ENCODE peak calls at places on chromosomes 6 and 20, in ten cellular contexts. One of them, this sample, is unnamed.

GRCh38 chr6:20481281-20481680 is 53.0 kb upstream of the CDKAL1 start:
- DNase-seq in HFF-Myc: no peak
- DNase-seq in foreskin fibroblast: no peak
- DNase-seq in kidney epithelial cell: no peak
- DNase-seq in tibial nerve: no peak
- DNase-seq in endodermal cell: no peak
- DNase-seq in IMR-90: no peak
- DNase-seq in kidney: no peak
- DNase-seq in stomach: no peak
- DNase-seq in HCT116: no peak
- DNase-seq in this sample: no peak

GRCh38 chr6:168044521-168045130 is 34.4 kb downstream of the FRMD1 start:
- DNase-seq in stomach: no peak
- DNase-seq in endodermal cell: no peak
- DNase-seq in tibial nerve: no peak
- DNase-seq in IMR-90: no peak
- DNase-seq in HCT116: no peak
- DNase-seq in kidney epithelial cell: no peak
- DNase-seq in kidney: no peak
- DNase-seq in HFF-Myc: no peak
- DNase-seq in foreskin fibroblast: no peak
- DNase-seq in this sample: no peak

GRCh38 chr20:57205625-57206219 is 60.7 kb downstream of the BMP7 start:
- DNase-seq in HCT116: peak; percentile 81
- DNase-seq in IMR-90: peak; percentile 77
- DNase-seq in tibial nerve: peak; percentile 19
- DNase-seq in endodermal cell: no peak
- DNase-seq in kidney: no peak
- DNase-seq in stomach: no peak
- DNase-seq in HFF-Myc: peak; percentile 92
- DNase-seq in foreskin fibroblast: peak; percentile 67
- DNase-seq in kidney epithelial cell: peak; percentile 71
- DNase-seq in this sample: peak; percentile 24

GRCh38 chr6:73528897-73529296 is 8.1 kb upstream of the EEF1A1 start:
- DNase-seq in kidney epithelial cell: no peak
- DNase-seq in foreskin fibroblast: no peak
- DNase-seq in stomach: no peak
- DNase-seq in tibial nerve: no peak
- DNase-seq in HCT116: no peak
- DNase-seq in HFF-Myc: no peak
- DNase-seq in endodermal cell: no peak
- DNase-seq in kidney: peak; percentile 6
- DNase-seq in IMR-90: no peak
- DNase-seq in this sample: no peak

GRCh38 chr6:43883698-43884659 is 114.0 kb downstream of the VEGFA start:
- DNase-seq in foreskin fibroblast: no peak
- DNase-seq in stomach: peak; percentile 49
- DNase-seq in HCT116: no peak
- DNase-seq in HFF-Myc: no peak
- DNase-seq in kidney: no peak
- DNase-seq in endodermal cell: peak; percentile 46
- DNase-seq in IMR-90: no peak
- DNase-seq in kidney epithelial cell: no peak
- DNase-seq in tibial nerve: no peak
- DNase-seq in this sample: no peak

GRCh38 chr6:162576009-162576408 is 151.6 kb downstream of the PRKN start:
- DNase-seq in endodermal cell: no peak
- DNase-seq in tibial nerve: no peak
- DNase-seq in kidney epithelial cell: no peak
- DNase-seq in stomach: no peak
- DNase-seq in IMR-90: no peak
- DNase-seq in HCT116: no peak
- DNase-seq in HFF-Myc: no peak
- DNase-seq in foreskin fibroblast: peak; percentile 6
- DNase-seq in kidney: no peak
- DNase-seq in this sample: no peak

GRCh38 chr6:74087898-74088297 is 391.9 kb downstream of the CD109 start:
- DNase-seq in kidney epithelial cell: no peak
- DNase-seq in endodermal cell: no peak
- DNase-seq in foreskin fibroblast: peak; percentile 66
- DNase-seq in kidney: no peak
- DNase-seq in tibial nerve: no peak
- DNase-seq in stomach: no peak
- DNase-seq in HCT116: peak; percentile 6
- DNase-seq in HFF-Myc: no peak
- DNase-seq in IMR-90: peak; percentile 77
- DNase-seq in this sample: no peak

GRCh38 chr6:63307581-63308246 is 12.1 kb downstream of the LGSN start:
- DNase-seq in endodermal cell: peak; percentile 46
- DNase-seq in tibial nerve: no peak
- DNase-seq in HFF-Myc: peak; percentile 16
- DNase-seq in kidney epithelial cell: no peak
- DNase-seq in stomach: no peak
- DNase-seq in kidney: no peak
- DNase-seq in IMR-90: peak; percentile 64
- DNase-seq in foreskin fibroblast: peak; percentile 58
- DNase-seq in HCT116: peak; percentile 47
- DNase-seq in this sample: peak; percentile 2

DNA sequence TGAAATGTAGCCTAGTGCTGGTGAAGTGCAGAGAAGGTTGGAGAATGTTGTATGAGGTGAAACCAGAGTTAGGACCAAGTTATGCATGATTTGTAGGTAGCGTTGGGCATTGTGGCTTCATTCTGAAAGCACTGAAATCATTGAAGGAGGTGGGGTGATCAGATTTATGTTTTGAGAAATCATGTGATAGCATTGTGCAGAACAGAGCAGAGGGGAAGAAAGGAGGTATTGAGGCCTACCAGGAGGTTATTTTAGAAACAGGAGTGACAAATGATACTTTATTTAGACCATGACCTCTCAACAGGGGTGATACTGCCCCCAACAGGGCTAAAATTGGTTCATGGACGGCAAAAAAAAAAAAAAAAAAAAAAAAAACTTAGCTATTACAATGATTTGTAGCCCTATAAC is 15.6 kb upstream of the HMGN3 start:
- DNase-seq in foreskin fibroblast: no peak
- DNase-seq in endodermal cell: no peak
- DNase-seq in kidney: no peak
- DNase-seq in HCT116: no peak
- DNase-seq in stomach: no peak
- DNase-seq in IMR-90: no peak
- DNase-seq in kidney epithelial cell: no peak
- DNase-seq in HFF-Myc: no peak
- DNase-seq in tibial nerve: no peak
- DNase-seq in this sample: no peak
- TF ChIP-seq CTCF in foreskin fibroblast: no peak
- TF ChIP-seq CTCF in endodermal cell: peak; percentile 71
- TF ChIP-seq CTCF in kidney: peak; percentile 17
- TF ChIP-seq CTCF in HCT116: peak; percentile 12
- TF ChIP-seq CTCF in stomach: no peak
- TF ChIP-seq CTCF in IMR-90: peak; percentile 12
- TF ChIP-seq CTCF in kidney epithelial cell: peak; percentile 15
- TF ChIP-seq CTCF in HFF-Myc: no peak
- TF ChIP-seq CTCF in tibial nerve: no peak
- TF ChIP-seq CTCF in this sample: no peak

DNA sequence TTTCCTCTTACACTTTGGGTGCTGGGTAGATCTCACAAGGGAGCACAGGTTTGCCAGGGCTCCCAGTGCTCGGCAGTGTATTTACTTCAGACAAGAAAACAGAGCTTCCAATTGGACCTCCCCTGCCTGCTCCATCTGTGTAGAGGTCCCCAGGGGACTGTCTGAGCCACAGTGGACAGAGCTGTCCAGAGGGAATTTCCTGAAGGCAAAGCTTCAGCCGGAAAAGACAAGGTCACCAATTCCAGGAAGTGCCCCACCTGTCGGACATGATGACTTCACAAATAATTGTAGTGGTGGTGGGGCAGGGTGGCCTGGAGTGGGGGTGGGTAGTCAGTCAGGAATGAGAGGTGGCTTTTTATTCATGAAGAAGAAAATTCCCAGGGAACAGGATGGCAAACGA is 18.6 kb downstream of the ADGRF5 start:
- DNase-seq in kidney: no peak
- DNase-seq in tibial nerve: no peak
- DNase-seq in HCT116: no peak
- DNase-seq in IMR-90: no peak
- DNase-seq in stomach: no peak
- DNase-seq in HFF-Myc: no peak
- DNase-seq in endodermal cell: peak; percentile 61
- DNase-seq in foreskin fibroblast: no peak
- DNase-seq in kidney epithelial cell: no peak
- DNase-seq in this sample: no peak
- TF ChIP-seq CTCF in kidney: no peak
- TF ChIP-seq CTCF in tibial nerve: no peak
- TF ChIP-seq CTCF in HCT116: no peak
- TF ChIP-seq CTCF in IMR-90: no peak
- TF ChIP-seq CTCF in stomach: no peak
- TF ChIP-seq CTCF in HFF-Myc: no peak
- TF ChIP-seq CTCF in endodermal cell: peak; percentile 45
- TF ChIP-seq CTCF in foreskin fibroblast: no peak
- TF ChIP-seq CTCF in kidney epithelial cell: no peak
- TF ChIP-seq CTCF in this sample: no peak

DNA sequence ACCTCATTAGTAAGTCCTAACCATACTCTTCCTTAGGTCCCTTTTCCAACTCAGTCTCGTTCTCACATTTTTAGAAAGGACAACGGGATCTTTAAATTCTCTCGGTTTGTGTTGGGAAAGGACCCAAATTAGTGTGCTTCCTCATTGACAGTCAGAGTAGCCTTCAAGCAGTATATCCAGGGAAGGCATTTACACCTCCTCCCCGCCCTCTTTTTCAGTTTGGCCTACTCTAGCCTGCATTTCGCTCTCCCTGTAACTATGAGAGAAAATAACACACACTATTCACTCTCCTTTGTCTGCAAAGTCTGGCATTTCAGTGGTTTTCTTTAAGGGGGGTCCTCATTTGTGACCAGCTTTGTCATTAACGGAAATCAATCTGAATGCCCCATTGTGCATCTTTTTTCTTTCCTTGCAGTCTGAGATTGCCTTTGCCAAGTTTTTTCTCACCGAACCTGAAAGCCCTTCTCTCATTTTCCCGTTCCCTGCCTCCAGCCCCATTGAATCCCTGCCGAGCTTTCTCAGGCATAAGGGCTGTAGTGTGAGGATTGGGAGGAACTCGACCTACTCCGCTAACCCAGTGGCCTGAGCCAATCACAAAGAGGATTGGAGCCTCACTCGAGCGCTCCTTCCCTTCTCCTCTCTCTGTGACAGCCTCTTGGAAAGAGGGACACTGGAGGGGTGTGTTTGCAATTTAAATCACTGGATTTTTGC is 400 bp upstream of the FABP7 start:
- DNase-seq in IMR-90: no peak
- DNase-seq in stomach: no peak
- DNase-seq in kidney epithelial cell: no peak
- DNase-seq in endodermal cell: peak; percentile 91
- DNase-seq in HCT116: no peak
- DNase-seq in tibial nerve: no peak
- DNase-seq in HFF-Myc: no peak
- DNase-seq in kidney: no peak
- DNase-seq in foreskin fibroblast: no peak
- DNase-seq in this sample: no peak
- TF ChIP-seq CTCF in IMR-90: no peak
- TF ChIP-seq CTCF in stomach: no peak
- TF ChIP-seq CTCF in kidney epithelial cell: no peak
- TF ChIP-seq CTCF in endodermal cell: no peak
- TF ChIP-seq CTCF in HCT116: no peak
- TF ChIP-seq CTCF in tibial nerve: no peak
- TF ChIP-seq CTCF in HFF-Myc: no peak
- TF ChIP-seq CTCF in kidney: no peak
- TF ChIP-seq CTCF in foreskin fibroblast: no peak
- TF ChIP-seq CTCF in this sample: no peak

GRCh38 chr20:48695738-48696137 is 132.1 kb downstream of the PREX1 start:
- DNase-seq in IMR-90: no peak
- DNase-seq in kidney epithelial cell: no peak
- DNase-seq in tibial nerve: no peak
- DNase-seq in stomach: no peak
- DNase-seq in endodermal cell: no peak
- DNase-seq in foreskin fibroblast: no peak
- DNase-seq in HFF-Myc: no peak
- DNase-seq in kidney: no peak
- DNase-seq in HCT116: no peak
- DNase-seq in this sample: no peak

GRCh38 chr20:48697845-48698491 is 129.8 kb downstream of the PREX1 start:
- DNase-seq in HCT116: no peak
- DNase-seq in endodermal cell: no peak
- DNase-seq in stomach: peak; percentile 86
- DNase-seq in kidney: peak; percentile 97
- DNase-seq in IMR-90: peak; percentile 64
- DNase-seq in HFF-Myc: peak; percentile 38
- DNase-seq in foreskin fibroblast: peak; percentile 94
- DNase-seq in tibial nerve: peak; percentile 31
- DNase-seq in kidney epithelial cell: peak; percentile 44
- DNase-seq in this sample: no peak

GRCh38 chr20:48695255-48695654 is 132.5 kb downstream of the PREX1 start:
- DNase-seq in foreskin fibroblast: peak; percentile 38
- DNase-seq in IMR-90: no peak
- DNase-seq in kidney: no peak
- DNase-seq in HCT116: no peak
- DNase-seq in endodermal cell: no peak
- DNase-seq in HFF-Myc: no peak
- DNase-seq in tibial nerve: no peak
- DNase-seq in stomach: peak; percentile 72
- DNase-seq in kidney epithelial cell: no peak
- DNase-seq in this sample: no peak

GRCh38 chr20:48701702-48702101 is 126.1 kb downstream of the PREX1 start:
- DNase-seq in IMR-90: no peak
- DNase-seq in foreskin fibroblast: no peak
- DNase-seq in HFF-Myc: no peak
- DNase-seq in HCT116: no peak
- DNase-seq in kidney: no peak
- DNase-seq in tibial nerve: no peak
- DNase-seq in stomach: no peak
- DNase-seq in kidney epithelial cell: no peak
- DNase-seq in endodermal cell: no peak
- DNase-seq in this sample: no peak

DNA sequence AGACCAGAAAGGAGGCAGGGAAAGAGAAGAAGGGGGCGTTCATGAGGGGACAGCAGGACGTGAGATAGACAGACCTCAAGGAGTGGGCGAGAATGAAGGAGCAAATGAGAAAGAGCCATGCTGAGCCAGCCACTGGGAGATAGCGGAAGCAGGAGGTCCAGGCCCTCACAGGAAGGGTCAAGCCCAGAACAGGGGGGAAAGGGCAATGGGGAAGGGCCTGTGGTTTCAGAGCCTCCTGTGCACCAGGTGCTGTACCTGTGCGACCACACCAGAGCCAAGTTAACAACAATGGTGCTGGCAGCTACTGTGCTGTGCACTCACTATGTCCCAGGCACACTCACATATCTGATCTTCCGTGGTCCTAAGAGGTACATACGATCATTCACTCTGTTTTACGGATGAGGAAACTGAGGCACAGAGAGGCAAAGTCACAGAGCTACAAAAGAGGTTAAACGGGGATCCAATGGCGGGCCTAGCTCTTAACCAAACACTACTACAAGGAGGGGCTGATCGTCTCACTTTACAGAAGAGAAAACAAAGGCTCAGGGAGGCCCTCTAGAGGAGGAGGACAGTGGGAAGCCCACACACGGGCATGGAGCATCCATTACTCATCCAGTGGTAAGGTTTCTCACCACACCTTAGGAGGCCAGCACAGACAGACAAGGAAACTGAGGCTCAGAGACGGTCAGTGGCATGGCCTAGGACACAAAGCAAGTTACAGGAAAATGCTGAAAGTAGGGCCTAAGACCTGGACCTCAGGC is 129.1 kb downstream of the PREX1 start:
- DNase-seq in foreskin fibroblast: no peak
- DNase-seq in kidney epithelial cell: no peak
- DNase-seq in HFF-Myc: no peak
- DNase-seq in tibial nerve: no peak
- DNase-seq in HCT116: no peak
- DNase-seq in kidney: no peak
- DNase-seq in stomach: no peak
- DNase-seq in endodermal cell: peak; percentile 66
- DNase-seq in IMR-90: no peak
- DNase-seq in this sample: no peak
- TF ChIP-seq CTCF in foreskin fibroblast: no peak
- TF ChIP-seq CTCF in kidney epithelial cell: no peak
- TF ChIP-seq CTCF in HFF-Myc: peak; percentile 12
- TF ChIP-seq CTCF in tibial nerve: no peak
- TF ChIP-seq CTCF in HCT116: peak; percentile 16
- TF ChIP-seq CTCF in kidney: no peak
- TF ChIP-seq CTCF in stomach: no peak
- TF ChIP-seq CTCF in endodermal cell: peak; percentile 64
- TF ChIP-seq CTCF in IMR-90: no peak
- TF ChIP-seq CTCF in this sample: no peak